ENCODE peak calls at places on chromosomes 13 and 19, in nine cellular contexts. Q is CD8-positive, alpha-beta T cell; C is lower lobe of right lung; K is heart left ventricle; B is left ventricle myocardium inferior; H is transverse colon; Y is endodermal cell; L is adipocyte; S is IMR-90. N is an unnamed sample.
A peak's percentile ranks its signal among the peaks of the same experiment; 100 is the strongest.

GRCh38 chr13:39106216-39106995 is 68.2 kb downstream of the NHLRC3 start:
- DNase-seq in Q (no peak), H (peak; percentile 8), Y (no peak), S (no peak), K (no peak), C (no peak), B (no peak), L (no peak), N (no peak)

GRCh38 chr19:32910094-32910493 is 40.5 kb upstream of the SLC7A9 start:
- DNase-seq in Q (no peak), K (no peak), B (no peak), Y (no peak), L (no peak), H (no peak), S (no peak), C (no peak), N (no peak)

GRCh38 chr13:113955235-113955634 is 18.6 kb downstream of the C13orf46 start:
- DNase-seq in Y (no peak), B (no peak), S (no peak), L (no peak), Q (no peak), H (no peak), C (peak; percentile 30), K (no peak), N (no peak)

GRCh38 chr19:4717191-4717965 is 6.3 kb downstream of the DPP9 start:
- DNase-seq in C (peak; percentile 78), Q (no peak), H (no peak), Y (no peak), S (peak; percentile 70), K (no peak), B (no peak), L (no peak), N (no peak)

GRCh38 chr13:35727881-35728280 is 251.4 kb upstream of the MAB21L1 start:
- DNase-seq in B (no peak), C (no peak), K (no peak), Y (no peak), H (no peak), Q (no peak), L (no peak), S (no peak), N (no peak)

GRCh38 chr13:97043302-97043701 is 49.0 kb upstream of the OXGR1 start:
- DNase-seq in C (no peak), K (no peak), H (no peak), Q (no peak), S (no peak), L (peak; percentile 95), B (no peak), Y (no peak), N (no peak)

GRCh38 chr13:106151056-106151699 is 384.3 kb downstream of the EFNB2 start:
- DNase-seq in Q (no peak), B (no peak), S (peak; percentile 84), H (peak; percentile 37), K (no peak), Y (no peak), L (peak; percentile 81), C (no peak), N (peak; percentile 86)

GRCh38 chr13:30466841-30467252 is 1.1 kb upstream of the HMGB1 start:
- DNase-seq in K (no peak), L (peak; percentile 25), Y (no peak), Q (no peak), S (peak; percentile 20), B (no peak), C (no peak), H (no peak), N (no peak)

GRCh38 chr13:95533545-95534135 is 18.9 kb upstream of the CLDN10 start:
- DNase-seq in C (no peak), H (peak; percentile 15), K (no peak), L (no peak), Q (no peak), B (no peak), Y (peak; percentile 80), S (no peak), N (no peak)

GRCh38 chr19:38134538-38135149 is 89.4 kb downstream of the DPF1 start:
- DNase-seq in B (no peak), Q (no peak), H (peak; percentile 16), S (peak; percentile 37), L (peak; percentile 42), K (no peak), C (no peak), Y (peak; percentile 83), N (peak; percentile 29)

GRCh38 chr13:23384111-23384510 is 49.4 kb downstream of the SACS start:
- DNase-seq in S (peak; percentile 90), B (no peak), Y (no peak), K (no peak), Q (no peak), L (peak; percentile 44), C (no peak), H (no peak), N (no peak)

GRCh38 chr13:39105110-39105509 is 66.9 kb downstream of the NHLRC3 start:
- DNase-seq in Q (no peak), C (no peak), B (no peak), Y (no peak), L (peak; percentile 1), K (no peak), S (no peak), H (no peak), N (no peak)

GRCh38 chr19:14476663-14477401 is 1.7 kb upstream of the PTGER1 start:
- DNase-seq in S (peak; percentile 88), B (no peak), Q (no peak), Y (peak; percentile 78), H (peak; percentile 46), K (no peak), L (peak; percentile 47), C (no peak), N (peak; percentile 62)

GRCh38 chr19:7767487-7767886 is 4.4 kb downstream of the CLEC4M start:
- DNase-seq in H (no peak), L (no peak), S (no peak), K (no peak), Q (no peak), B (no peak), C (no peak), Y (no peak), N (no peak)

GRCh38 chr13:33721719-33722118 is 96.2 kb upstream of the RFC3 start:
- DNase-seq in K (no peak), L (peak; percentile 58), Y (no peak), S (peak; percentile 62), C (no peak), B (no peak), H (no peak), Q (no peak), N (no peak)

GRCh38 chr19:17244618-17245534 is 843 bp downstream of the NR2F6 start:
- DNase-seq in S (no peak), C (peak; percentile 74), L (peak; percentile 36), Q (no peak), H (peak; percentile 59), Y (peak; percentile 71), B (peak; percentile 51), K (peak; percentile 59), N (no peak)

GRCh38 chr13:100619940-100620339 is 31.4 kb upstream of the GGACT start:
- DNase-seq in Y (no peak), S (no peak), L (no peak), K (no peak), Q (no peak), B (no peak), C (no peak), H (no peak), N (no peak)

GRCh38 chr13:110714798-110715394 is 1.4 kb downstream of the ING1 start:
- DNase-seq in C (peak; percentile 79), B (peak; percentile 74), Y (peak; percentile 83), H (peak; percentile 63), S (peak; percentile 25), K (peak; percentile 79), Q (no peak), L (peak; percentile 68), N (peak; percentile 43)

DNA sequence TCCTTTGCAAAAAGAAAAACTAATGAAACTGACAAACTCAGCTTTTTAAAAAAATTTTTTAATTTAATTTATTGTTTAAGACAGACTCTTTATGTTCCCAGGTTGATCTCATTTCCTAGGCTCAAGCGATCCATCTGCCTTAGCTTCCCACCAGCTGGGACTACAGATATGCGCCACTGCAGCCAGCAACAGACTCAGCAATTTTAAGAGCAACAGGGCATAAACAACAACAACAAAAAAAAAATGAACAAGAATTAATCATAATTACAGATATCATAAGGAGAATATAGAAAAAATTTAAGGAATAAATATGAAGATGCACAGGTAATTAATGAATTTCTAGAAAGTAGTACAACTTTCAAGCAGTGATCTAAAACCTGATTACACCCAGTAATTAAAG is 1.5 kb downstream of the ZNF699 start:
- DNase-seq in Q (no peak), Y (no peak), B (no peak), H (no peak), L (no peak), K (no peak), C (no peak), S (no peak), N (no peak)
- H3K4me3 ChIP-seq in Q (peak overlapping the region; percentile 100), Y (peak overlapping the region; percentile 95), B (peak overlapping the region; percentile 94), H (no peak overlapping the region), L (peak overlapping the region; percentile 98), K (peak overlapping the region; percentile 76), C (peak overlapping the region; percentile 91), S (peak overlapping the region; percentile 94), N (peak overlapping the region; percentile 99)

GRCh38 chr19:15781659-15782058 is 5.8 kb upstream of the OR10H5 start:
- DNase-seq in H (no peak), L (no peak), B (no peak), S (no peak), C (no peak), K (no peak), Q (no peak), Y (no peak), N (no peak)

GRCh38 chr19:15780595-15781418 is 6.7 kb upstream of the OR10H5 start:
- DNase-seq in Q (no peak), H (peak; percentile 45), L (no peak), Y (no peak), C (no peak), B (no peak), S (no peak), K (no peak), N (no peak)

GRCh38 chr19:15776991-15777787 is 10.3 kb upstream of the OR10H5 start:
- DNase-seq in S (no peak), L (no peak), H (no peak), B (no peak), Q (no peak), K (no peak), C (no peak), Y (no peak), N (no peak)

GRCh38 chr19:15779756-15780476 is 7.5 kb upstream of the OR10H5 start:
- DNase-seq in K (peak; percentile 80), S (no peak), Q (no peak), B (peak; percentile 73), Y (no peak), H (peak; percentile 61), L (peak; percentile 1), C (peak; percentile 62), N (peak; percentile 79)

GRCh38 chr19:15782211-15782610 is 5.2 kb upstream of the OR10H5 start:
- DNase-seq in Q (no peak), H (no peak), S (no peak), C (no peak), B (no peak), L (no peak), K (no peak), Y (no peak), N (no peak)
- H3K9me3 ChIP-seq in Q (no peaks in the 10 kb centered on the region), H (no peaks in the 10 kb centered on the region), S (peaks cover 22% of the 10 kb centered on the region), C (no peaks in the 10 kb centered on the region), B (no peaks in the 10 kb centered on the region), L (no peaks in the 10 kb centered on the region), K (no peaks in the 10 kb centered on the region), Y (peaks cover 25% of the 10 kb centered on the region), N (no peaks in the 10 kb centered on the region)

GRCh38 chr19:2122982-2123381 is 26.3 kb downstream of the IZUMO4 start:
- DNase-seq in L (no peak), S (no peak), K (no peak), Y (no peak), Q (no peak), B (no peak), C (no peak), H (no peak), N (no peak)
- H3K36me3 ChIP-seq in L (peaks cover 97% of the 10 kb centered on the region), S (peaks cover 78% of the 10 kb centered on the region), K (peaks cover 91% of the 10 kb centered on the region), Y (peaks cover 81% of the 10 kb centered on the region), Q (peaks cover 30% of the 10 kb centered on the region), B (peaks cover 91% of the 10 kb centered on the region), C (peaks cover 100% of the 10 kb centered on the region), H (peaks cover 53% of the 10 kb centered on the region), N (peaks cover 2% of the 10 kb centered on the region)

GRCh38 chr19:1975081-1975480 is 34.1 kb downstream of the CSNK1G2 start:
- DNase-seq in H (no peak), Y (no peak), L (no peak), K (no peak), B (no peak), Q (no peak), C (no peak), S (peak; percentile 35), N (no peak)
- H3K4me3 ChIP-seq in H (no peak overlapping the region), Y (no peak overlapping the region), L (no peak overlapping the region), K (no peak overlapping the region), B (no peak overlapping the region), Q (no peak overlapping the region), C (no peak overlapping the region), S (no peak overlapping the region), N (no peak overlapping the region)